ENCODE peak calls at places on chromosome 12, in seven cellular contexts. One of them, this sample, is unnamed.

GRCh38 chr12:56321027-56321426 is 5.2 kb upstream of the CNPY2 start:
- DNase-seq in A549: no peak
- DNase-seq in esophagus muscularis mucosa: no peak
- DNase-seq in stomach: no peak
- DNase-seq in sigmoid colon: no peak
- DNase-seq in SK-N-SH: no peak
- DNase-seq in ovary: no peak
- DNase-seq in this sample: no peak

GRCh38 chr12:132109741-132110140 is 34.4 kb downstream of the DDX51 start:
- DNase-seq in A549: no peak
- DNase-seq in esophagus muscularis mucosa: no peak
- DNase-seq in stomach: no peak
- DNase-seq in sigmoid colon: no peak
- DNase-seq in SK-N-SH: no peak
- DNase-seq in ovary: no peak
- DNase-seq in this sample: no peak

GRCh38 chr12:110379642-110380041 is 23.9 kb downstream of the ANAPC7 start:
- DNase-seq in A549: no peak
- DNase-seq in esophagus muscularis mucosa: no peak
- DNase-seq in stomach: no peak
- DNase-seq in sigmoid colon: no peak
- DNase-seq in SK-N-SH: no peak
- DNase-seq in ovary: no peak
- DNase-seq in this sample: no peak

GRCh38 chr12:124490584-124491305 is 76.7 kb downstream of the NCOR2 start:
- DNase-seq in A549: no peak
- DNase-seq in esophagus muscularis mucosa: no peak
- DNase-seq in stomach: peak; percentile 96
- DNase-seq in sigmoid colon: peak; percentile 87
- DNase-seq in SK-N-SH: peak; percentile 88
- DNase-seq in ovary: no peak
- DNase-seq in this sample: peak; percentile 70

GRCh38 chr12:60501124-60501729 is 905.4 kb downstream of the SLC16A7 start:
- DNase-seq in A549: no peak
- DNase-seq in esophagus muscularis mucosa: no peak
- DNase-seq in stomach: no peak
- DNase-seq in sigmoid colon: no peak
- DNase-seq in SK-N-SH: no peak
- DNase-seq in ovary: no peak
- DNase-seq in this sample: no peak

GRCh38 chr12:121712462-121713256 is at the start of gene TMEM120B:
- DNase-seq in A549: peak; percentile 75
- DNase-seq in esophagus muscularis mucosa: peak; percentile 96
- DNase-seq in stomach: peak; percentile 90
- DNase-seq in sigmoid colon: peak; percentile 93
- DNase-seq in SK-N-SH: peak; percentile 98
- DNase-seq in ovary: peak; percentile 92
- DNase-seq in this sample: peak; percentile 74

GRCh38 chr12:120353556-120354317 is 15.2 kb downstream of the MSI1 start:
- DNase-seq in A549: no peak
- DNase-seq in esophagus muscularis mucosa: no peak
- DNase-seq in stomach: no peak
- DNase-seq in sigmoid colon: no peak
- DNase-seq in SK-N-SH: no peak
- DNase-seq in ovary: no peak
- DNase-seq in this sample: no peak

GRCh38 chr12:52041695-52042123 is 9.5 kb upstream of the NR4A1 start:
- DNase-seq in A549: peak; percentile 51
- DNase-seq in esophagus muscularis mucosa: no peak
- DNase-seq in stomach: peak; percentile 58
- DNase-seq in sigmoid colon: peak; percentile 75
- DNase-seq in SK-N-SH: no peak
- DNase-seq in ovary: peak; percentile 77
- DNase-seq in this sample: no peak

GRCh38 chr12:88549929-88550328 is 30.3 kb downstream of the KITLG start:
- DNase-seq in A549: no peak
- DNase-seq in esophagus muscularis mucosa: no peak
- DNase-seq in stomach: no peak
- DNase-seq in sigmoid colon: no peak
- DNase-seq in SK-N-SH: no peak
- DNase-seq in ovary: no peak
- DNase-seq in this sample: no peak

GRCh38 chr12:100716949-100717732 is 77.4 kb upstream of the ANO4 start:
- DNase-seq in A549: no peak
- DNase-seq in esophagus muscularis mucosa: no peak
- DNase-seq in stomach: no peak
- DNase-seq in sigmoid colon: no peak
- DNase-seq in SK-N-SH: peak; percentile 71
- DNase-seq in ovary: peak; percentile 36
- DNase-seq in this sample: no peak

GRCh38 chr12:51382173-51382572 is 9.0 kb downstream of the GALNT6 start:
- DNase-seq in A549: no peak
- DNase-seq in esophagus muscularis mucosa: no peak
- DNase-seq in stomach: no peak
- DNase-seq in sigmoid colon: no peak
- DNase-seq in SK-N-SH: no peak
- DNase-seq in ovary: no peak
- DNase-seq in this sample: no peak

GRCh38 chr12:12467222-12467621 is 95.4 kb downstream of the DUSP16 start:
- DNase-seq in A549: no peak
- DNase-seq in esophagus muscularis mucosa: no peak
- DNase-seq in stomach: no peak
- DNase-seq in sigmoid colon: no peak
- DNase-seq in SK-N-SH: no peak
- DNase-seq in ovary: no peak
- DNase-seq in this sample: no peak

GRCh38 chr12:57849035-57849434 is 2.5 kb upstream of the CTDSP2 start:
- DNase-seq in A549: no peak
- DNase-seq in esophagus muscularis mucosa: no peak
- DNase-seq in stomach: no peak
- DNase-seq in sigmoid colon: no peak
- DNase-seq in SK-N-SH: no peak
- DNase-seq in ovary: no peak
- DNase-seq in this sample: no peak

GRCh38 chr12:30753233-30753632 is 1.5 kb downstream of the CAPRIN2 start:
- DNase-seq in A549: peak; percentile 60
- DNase-seq in esophagus muscularis mucosa: no peak
- DNase-seq in stomach: no peak
- DNase-seq in sigmoid colon: no peak
- DNase-seq in SK-N-SH: peak; percentile 64
- DNase-seq in ovary: no peak
- DNase-seq in this sample: no peak

GRCh38 chr12:53530920-53531319 is 23.6 kb upstream of the NPFF start:
- DNase-seq in A549: no peak
- DNase-seq in esophagus muscularis mucosa: no peak
- DNase-seq in stomach: no peak
- DNase-seq in sigmoid colon: no peak
- DNase-seq in SK-N-SH: no peak
- DNase-seq in ovary: no peak
- DNase-seq in this sample: no peak

GRCh38 chr12:69341328-69341727 is 6.9 kb upstream of the LYZ start:
- DNase-seq in A549: no peak
- DNase-seq in esophagus muscularis mucosa: no peak
- DNase-seq in stomach: no peak
- DNase-seq in sigmoid colon: no peak
- DNase-seq in SK-N-SH: no peak
- DNase-seq in ovary: no peak
- DNase-seq in this sample: no peak

GRCh38 chr12:51183349-51183748 is 10.4 kb upstream of the TFCP2 start:
- DNase-seq in A549: no peak
- DNase-seq in esophagus muscularis mucosa: no peak
- DNase-seq in stomach: no peak
- DNase-seq in sigmoid colon: peak; percentile 5
- DNase-seq in SK-N-SH: no peak
- DNase-seq in ovary: no peak
- DNase-seq in this sample: no peak

GRCh38 chr12:21848192-21848591 is 73.7 kb upstream of the KCNJ8 start:
- DNase-seq in A549: no peak
- DNase-seq in esophagus muscularis mucosa: no peak
- DNase-seq in stomach: no peak
- DNase-seq in sigmoid colon: no peak
- DNase-seq in SK-N-SH: no peak
- DNase-seq in ovary: no peak
- DNase-seq in this sample: no peak

DNA sequence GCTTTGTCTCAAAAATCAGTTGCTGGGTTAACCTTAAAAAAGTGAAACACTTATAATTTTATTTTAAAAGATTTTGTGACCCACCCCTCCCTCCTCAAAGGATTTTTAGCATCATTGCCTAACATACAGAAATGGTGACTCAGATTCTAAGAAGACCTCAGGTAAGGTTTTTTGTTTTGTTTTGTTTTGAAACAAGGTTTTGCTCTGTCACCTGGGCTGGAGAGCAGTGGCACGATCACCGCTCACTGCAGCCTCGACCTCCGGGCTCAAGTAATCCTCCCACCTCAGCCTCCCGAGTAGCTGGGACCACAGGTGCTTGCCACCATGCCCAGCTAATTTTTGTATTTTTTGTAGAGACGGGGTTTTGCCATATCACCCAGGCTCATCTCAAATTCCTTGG is 74.1 kb downstream of the GNS start:
- DNase-seq in A549: no peak
- DNase-seq in esophagus muscularis mucosa: no peak
- DNase-seq in stomach: no peak
- DNase-seq in sigmoid colon: no peak
- DNase-seq in SK-N-SH: no peak
- DNase-seq in ovary: no peak
- DNase-seq in this sample: no peak
- H3K4me1 ChIP-seq in A549: peaks cover 37% of the 10 kb centered on the region
- H3K4me1 ChIP-seq in esophagus muscularis mucosa: peaks cover 52% of the 10 kb centered on the region
- H3K4me1 ChIP-seq in stomach: peaks cover 83% of the 10 kb centered on the region
- H3K4me1 ChIP-seq in sigmoid colon: peaks cover 78% of the 10 kb centered on the region
- H3K4me1 ChIP-seq in SK-N-SH: peaks cover 12% of the 10 kb centered on the region
- H3K4me1 ChIP-seq in ovary: peaks cover 13% of the 10 kb centered on the region
- H3K4me1 ChIP-seq in this sample: no peaks in the 10 kb centered on the region

GRCh38 chr12:90947869-90948268 is 7.1 kb downstream of the CCER1 start:
- DNase-seq in A549: no peak
- DNase-seq in esophagus muscularis mucosa: no peak
- DNase-seq in stomach: no peak
- DNase-seq in sigmoid colon: no peak
- DNase-seq in SK-N-SH: no peak
- DNase-seq in ovary: no peak
- DNase-seq in this sample: no peak
- TF ChIP-seq EP300 in A549: no peak
- TF ChIP-seq EP300 in esophagus muscularis mucosa: no peak
- TF ChIP-seq EP300 in stomach: no peak
- TF ChIP-seq EP300 in sigmoid colon: no peak
- TF ChIP-seq EP300 in SK-N-SH: no peak
- TF ChIP-seq EP300 in ovary: no peak
- TF ChIP-seq EP300 in this sample: no peak

DNA sequence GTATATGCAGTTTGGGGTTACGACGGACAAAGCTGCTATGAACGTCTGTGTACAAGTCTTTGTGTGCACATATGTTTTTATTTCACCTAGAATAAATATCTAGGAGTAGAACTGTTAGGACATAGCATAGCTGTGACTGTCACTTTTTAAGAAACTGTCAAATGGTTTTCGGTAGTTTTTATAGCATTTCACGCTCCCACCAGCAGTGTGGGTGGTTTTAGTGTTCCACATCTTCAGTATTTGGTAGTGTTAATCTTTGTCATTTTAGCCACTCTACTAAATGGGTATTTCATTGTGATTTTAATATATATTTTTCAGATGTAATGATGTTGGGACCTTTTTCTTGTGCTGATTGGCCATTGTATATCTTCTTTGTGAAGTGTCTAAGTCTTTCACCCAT is 109.1 kb upstream of the BCAT1 start:
- DNase-seq in A549: no peak
- DNase-seq in esophagus muscularis mucosa: no peak
- DNase-seq in stomach: no peak
- DNase-seq in sigmoid colon: no peak
- DNase-seq in SK-N-SH: no peak
- DNase-seq in ovary: no peak
- DNase-seq in this sample: no peak
- H3K4me1 ChIP-seq in A549: no peaks in the 10 kb centered on the region
- H3K4me1 ChIP-seq in esophagus muscularis mucosa: no peaks in the 10 kb centered on the region
- H3K4me1 ChIP-seq in stomach: peaks cover 13% of the 10 kb centered on the region
- H3K4me1 ChIP-seq in sigmoid colon: no peaks in the 10 kb centered on the region
- H3K4me1 ChIP-seq in SK-N-SH: no peaks in the 10 kb centered on the region
- H3K4me1 ChIP-seq in ovary: no peaks in the 10 kb centered on the region
- H3K4me1 ChIP-seq in this sample: no peaks in the 10 kb centered on the region

DNA sequence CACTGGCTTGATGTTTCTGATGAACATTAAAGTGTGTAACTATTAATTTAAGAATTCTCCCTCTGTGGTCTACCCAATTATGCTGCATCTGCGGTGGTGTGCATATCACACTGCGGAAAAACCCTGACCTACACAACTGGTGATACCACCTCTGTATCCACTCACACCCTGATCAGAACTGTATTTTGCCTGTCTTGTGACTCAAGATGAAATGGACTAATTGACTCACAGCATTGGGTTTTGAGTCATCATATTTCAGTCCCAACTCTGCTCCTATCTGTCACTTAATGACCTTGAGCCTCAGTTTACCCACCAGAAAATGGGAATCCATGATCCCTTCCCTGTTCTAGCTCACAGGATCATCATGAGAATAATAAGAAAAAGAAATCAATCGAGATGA is 65.6 kb downstream of the NUAK1 start:
- DNase-seq in A549: no peak
- DNase-seq in esophagus muscularis mucosa: peak; percentile 37
- DNase-seq in stomach: no peak
- DNase-seq in sigmoid colon: no peak
- DNase-seq in SK-N-SH: no peak
- DNase-seq in ovary: no peak
- DNase-seq in this sample: no peak
- TF ChIP-seq EP300 in A549: no peak
- TF ChIP-seq EP300 in esophagus muscularis mucosa: no peak
- TF ChIP-seq EP300 in stomach: no peak
- TF ChIP-seq EP300 in sigmoid colon: no peak
- TF ChIP-seq EP300 in SK-N-SH: no peak
- TF ChIP-seq EP300 in ovary: no peak
- TF ChIP-seq EP300 in this sample: no peak